ENCODE peak calls at places on chromosomes 16 and 17, in seven cellular contexts. I is bronchial epithelial cell, N is HCT116, H is PC-9, Z is lower leg skin, J is progenitor cell of endocrine pancreas, L is neural crest cell. F is an unnamed sample.

GRCh38 chr17:48541574-48542113 is 3.3 kb downstream of the HOXB2 start:
- DNase-seq in I (no peak), N (no peak), H (no peak), Z (peak), J (no peak), L (no peak), F (no peak)

GRCh38 chr17:82709024-82709675 is 7.4 kb upstream of the FN3KRP start:
- DNase-seq in I (no peak), N (no peak), H (no peak), Z (no peak), J (no peak), L (no peak), F (no peak)

GRCh38 chr17:36544049-36544319 is 735 bp upstream of the GGNBP2 start:
- DNase-seq in I (peak), N (no peak), H (peak), Z (no peak), J (peak), L (no peak), F (no peak)

GRCh38 chr17:28204751-28205150 is 114.2 kb upstream of the TMEM97 start:
- DNase-seq in I (peak), N (no peak), H (peak), Z (no peak), J (no peak), L (no peak), F (peak)

GRCh38 chr16:85019659-85020245 is 7.8 kb upstream of the KIAA0513 start:
- DNase-seq in I (peak), N (no peak), H (no peak), Z (no peak), J (no peak), L (no peak), F (peak)

GRCh38 chr17:64118452-64118979 is 11.4 kb downstream of the ERN1 start:
- DNase-seq in I (peak), N (no peak), H (no peak), Z (no peak), J (no peak), L (no peak), F (peak)

GRCh38 chr17:57682667-57683066 is 62.4 kb downstream of the CCDC182 start:
- DNase-seq in I (no peak), N (no peak), H (no peak), Z (peak), J (no peak), L (no peak), F (no peak)

GRCh38 chr17:34154916-34155730 is 100.0 kb upstream of the CCL2 start:
- DNase-seq in I (no peak), N (no peak), H (no peak), Z (no peak), J (no peak), L (no peak), F (no peak)

GRCh38 chr17:40124279-40125141 is 2.7 kb downstream of the MSL1 start:
- DNase-seq in I (no peak), N (no peak), H (no peak), Z (no peak), J (no peak), L (no peak), F (no peak)

GRCh38 chr17:32484628-32485027 is 2.2 kb upstream of the CDK5R1 start:
- DNase-seq in I (no peak), N (no peak), H (no peak), Z (no peak), J (no peak), L (no peak), F (no peak)

GRCh38 chr17:27937026-27937546 is 43.9 kb upstream of the LYRM9 start:
- DNase-seq in I (no peak), N (no peak), H (no peak), Z (no peak), J (no peak), L (no peak), F (no peak)

GRCh38 chr17:80861892-80862291 is 129.7 kb upstream of the CHMP6 start:
- DNase-seq in I (peak), N (no peak), H (no peak), Z (no peak), J (no peak), L (peak), F (peak)

GRCh38 chr16:5709889-5710288 is 612.3 kb upstream of the EEF2KMT start:
- DNase-seq in I (no peak), N (no peak), H (peak), Z (no peak), J (peak), L (peak), F (peak)

GRCh38 chr16:85136705-85137322 is 24.5 kb upstream of the CIBAR2 start:
- DNase-seq in I (no peak), N (no peak), H (no peak), Z (no peak), J (no peak), L (no peak), F (no peak)

GRCh38 chr16:425082-425718 is at the start of gene RAB11FIP3:
- DNase-seq in I (peak), N (peak), H (peak), Z (peak), J (peak), L (peak), F (peak)

GRCh38 chr16:85286970-85287814 is 174.9 kb upstream of the CIBAR2 start:
- DNase-seq in I (no peak), N (no peak), H (no peak), Z (no peak), J (no peak), L (peak), F (peak)

GRCh38 chr16:9908613-9909012 is 273.6 kb downstream of the GRIN2A start:
- DNase-seq in I (no peak), N (no peak), H (no peak), Z (no peak), J (no peak), L (no peak), F (no peak)

GRCh38 chr17:3765981-3766380 is 35.0 kb downstream of the ITGAE start:
- DNase-seq in I (no peak), N (no peak), H (no peak), Z (no peak), J (no peak), L (no peak), F (no peak)

GRCh38 chr16:11913425-11914079 is 2.2 kb downstream of the GSPT1 start:
- DNase-seq in I (peak), N (no peak), H (no peak), Z (no peak), J (no peak), L (no peak), F (peak)

GRCh38 chr17:17269926-17270773 is 10.9 kb downstream of the COPS3 start:
- DNase-seq in I (peak), N (peak), H (no peak), Z (no peak), J (no peak), L (peak), F (peak)

GRCh38 chr16:56860226-56861020 is 4.6 kb upstream of the SLC12A3 start:
- DNase-seq in I (no peak), N (no peak), H (no peak), Z (no peak), J (no peak), L (no peak), F (no peak)

GRCh38 chr17:54439816-54440215 is 460.8 kb upstream of the TOM1L1 start:
- DNase-seq in I (no peak), N (no peak), H (no peak), Z (no peak), J (no peak), L (no peak), F (no peak)

GRCh38 chr16:54930034-54930938 is at the start of gene IRX5:
- DNase-seq in I (peak), N (peak), H (peak), Z (peak), J (peak), L (peak), F (peak)

GRCh38 chr17:76005263-76006149 is 4.9 kb downstream of the CDK3 start:
- DNase-seq in I (peak), N (peak), H (peak), Z (peak), J (peak), L (peak), F (peak)

GRCh38 chr16:1526608-1527555 is 6.6 kb upstream of the TMEM204 start:
- DNase-seq in I (no peak), N (no peak), H (no peak), Z (no peak), J (no peak), L (no peak), F (no peak)

GRCh38 chr16:27430923-27431484 is 29.0 kb downstream of the IL21R start:
- DNase-seq in I (no peak), N (no peak), H (no peak), Z (peak), J (peak), L (no peak), F (no peak)

DNA sequence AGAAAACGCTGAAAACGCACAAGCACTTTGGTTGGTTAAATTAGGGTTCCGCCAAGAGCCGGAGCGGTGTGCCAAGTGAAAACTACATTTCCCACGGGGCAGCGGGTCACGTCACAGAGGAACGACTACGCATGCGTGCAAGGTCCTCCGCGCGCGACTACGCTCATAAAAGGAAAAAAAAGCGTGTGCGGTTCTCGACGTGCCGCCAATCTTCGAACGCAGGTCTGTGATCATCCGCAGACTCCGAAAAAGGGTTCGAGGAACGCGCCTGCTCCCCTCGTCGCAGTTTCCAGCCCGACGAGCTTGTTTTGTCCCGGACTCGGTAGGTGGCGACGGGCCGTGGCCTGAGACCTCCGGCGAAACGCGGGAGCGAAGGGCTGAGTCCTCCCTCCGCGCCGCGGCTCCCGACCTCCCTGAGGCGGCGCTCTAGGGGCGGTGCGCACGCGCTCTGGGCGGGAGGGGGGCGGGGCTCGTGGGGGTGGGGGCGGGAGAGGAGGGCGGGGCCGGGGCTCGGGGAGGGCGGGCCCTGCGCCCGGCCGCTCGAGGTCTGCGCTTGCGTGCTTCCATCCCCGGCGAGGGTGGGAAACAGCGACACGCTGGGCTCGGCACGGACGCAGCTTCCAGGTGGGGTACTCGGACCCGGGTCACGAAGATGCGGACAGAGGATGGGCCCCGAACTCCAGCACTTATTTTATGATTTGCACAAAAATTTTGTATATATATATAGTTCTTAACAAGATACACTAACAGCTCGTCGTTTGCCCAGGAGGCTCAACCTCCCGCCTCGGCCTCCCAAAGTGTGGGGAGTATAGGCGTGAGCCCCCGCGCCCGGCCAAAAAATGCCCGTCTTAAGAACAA is at the start of gene SGF29:
- DNase-seq in I (peak), N (peak), H (peak), Z (peak), J (peak), L (peak), F (peak)
- TF ChIP-seq CTCF in I (peak), N (no peak), H (peak), Z (no peak), J (peak), L (no peak), F (no peak)

DNA sequence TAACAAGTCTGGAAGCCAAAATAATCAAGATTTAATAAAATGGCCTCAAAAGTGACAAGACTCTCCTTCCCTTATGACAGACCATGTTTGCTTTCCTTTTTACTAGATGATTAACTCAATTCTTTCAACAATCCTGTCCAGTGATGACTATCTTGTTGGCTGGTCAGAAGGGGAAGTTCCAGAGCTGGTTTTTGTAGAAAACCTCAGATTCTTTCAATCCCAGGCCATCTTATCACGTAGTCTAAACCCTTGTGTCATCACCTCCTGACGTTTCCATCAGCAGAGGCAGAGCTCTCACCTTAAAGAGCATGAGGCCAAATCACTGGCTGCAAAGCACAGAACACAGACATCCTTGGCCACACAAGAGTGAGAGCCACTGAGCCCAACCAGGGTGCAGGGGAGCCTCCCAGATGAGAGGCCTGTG is 125.3 kb downstream of the ANKRD11 start:
- DNase-seq in I (peak), N (no peak), H (no peak), Z (no peak), J (no peak), L (no peak), F (no peak)
- TF ChIP-seq CTCF in I (no peak), N (no peak), H (no peak), Z (no peak), J (no peak), L (no peak), F (no peak)

GRCh38 chr16:28880589-28880915 is 2.3 kb downstream of the ATP2A1 start:
- DNase-seq in I (no peak), N (no peak), H (no peak), Z (no peak), J (no peak), L (no peak), F (no peak)

GRCh38 chr16:28880955-28881354 is 2.7 kb downstream of the ATP2A1 start:
- DNase-seq in I (no peak), N (no peak), H (no peak), Z (no peak), J (no peak), L (no peak), F (no peak)

GRCh38 chr16:28878083-28878926 is at the start of gene ATP2A1:
- DNase-seq in I (no peak), N (no peak), H (no peak), Z (no peak), J (no peak), L (no peak), F (no peak)

GRCh38 chr16:28879261-28879840 is 1.1 kb downstream of the ATP2A1 start:
- DNase-seq in I (no peak), N (no peak), H (no peak), Z (no peak), J (no peak), L (no peak), F (no peak)

GRCh38 chr16:28879841-28880588 is 1.7 kb downstream of the ATP2A1 start:
- DNase-seq in I (peak), N (peak), H (peak), Z (peak), J (peak), L (peak), F (peak)
- TF ChIP-seq CTCF in I (no peak), N (no peak), H (no peak), Z (no peak), J (no peak), L (no peak), F (no peak)

GRCh38 chr16:59412275-59412841 is 678.2 kb upstream of the GOT2 start:
- DNase-seq in I (no peak), N (no peak), H (no peak), Z (no peak), J (no peak), L (no peak), F (peak)
- TF ChIP-seq CTCF in I (no peak), N (no peak), H (no peak), Z (no peak), J (peak), L (peak), F (peak)

DNA sequence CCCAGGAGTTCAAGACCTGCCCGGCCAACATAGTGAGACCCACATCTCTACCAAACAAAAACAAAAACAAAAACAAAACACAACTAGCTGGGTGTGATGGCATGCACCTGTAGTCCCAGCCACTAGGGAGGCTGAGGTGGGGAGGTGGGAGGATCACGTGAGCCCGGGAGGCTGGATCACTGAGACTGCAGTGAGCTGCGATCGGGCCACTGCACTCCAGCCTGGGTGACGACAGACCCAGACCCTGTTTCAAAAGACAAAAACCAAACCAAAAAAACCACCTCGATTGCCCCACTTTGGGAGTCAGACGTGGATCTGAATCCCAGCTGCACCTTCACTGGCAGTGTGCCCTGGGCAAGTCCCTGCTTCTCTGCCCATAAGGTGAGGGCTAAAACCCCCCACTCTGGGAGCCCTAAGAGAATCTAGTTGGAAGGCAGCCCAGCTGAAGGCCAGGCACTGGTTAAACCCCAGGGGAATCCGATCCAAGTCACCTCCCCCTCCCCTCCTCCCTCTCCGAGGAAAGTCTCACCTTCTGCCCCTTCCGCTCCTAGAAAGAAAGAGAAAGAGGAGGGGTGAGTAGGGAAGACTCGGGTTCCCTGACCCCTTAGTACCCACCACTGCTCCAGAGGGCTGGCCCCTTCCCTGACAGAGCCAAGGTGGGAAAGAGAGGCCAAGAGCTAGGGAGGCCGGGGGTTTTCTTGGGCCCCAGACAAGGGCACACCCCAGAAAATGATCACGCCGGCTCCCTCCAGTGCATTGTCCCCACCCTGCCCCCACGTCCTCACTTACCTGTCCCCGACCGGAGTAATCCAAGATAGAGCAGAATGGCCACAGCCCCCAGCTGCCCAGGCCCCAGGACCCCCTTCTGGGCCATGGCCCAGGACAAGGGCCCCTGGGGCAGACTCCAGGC is 647 bp downstream of the PRSS8 start:
- DNase-seq in I (peak), N (no peak), H (peak), Z (peak), J (no peak), L (no peak), F (peak)
- TF ChIP-seq CTCF in I (peak), N (no peak), H (no peak), Z (no peak), J (peak), L (no peak), F (no peak)

DNA sequence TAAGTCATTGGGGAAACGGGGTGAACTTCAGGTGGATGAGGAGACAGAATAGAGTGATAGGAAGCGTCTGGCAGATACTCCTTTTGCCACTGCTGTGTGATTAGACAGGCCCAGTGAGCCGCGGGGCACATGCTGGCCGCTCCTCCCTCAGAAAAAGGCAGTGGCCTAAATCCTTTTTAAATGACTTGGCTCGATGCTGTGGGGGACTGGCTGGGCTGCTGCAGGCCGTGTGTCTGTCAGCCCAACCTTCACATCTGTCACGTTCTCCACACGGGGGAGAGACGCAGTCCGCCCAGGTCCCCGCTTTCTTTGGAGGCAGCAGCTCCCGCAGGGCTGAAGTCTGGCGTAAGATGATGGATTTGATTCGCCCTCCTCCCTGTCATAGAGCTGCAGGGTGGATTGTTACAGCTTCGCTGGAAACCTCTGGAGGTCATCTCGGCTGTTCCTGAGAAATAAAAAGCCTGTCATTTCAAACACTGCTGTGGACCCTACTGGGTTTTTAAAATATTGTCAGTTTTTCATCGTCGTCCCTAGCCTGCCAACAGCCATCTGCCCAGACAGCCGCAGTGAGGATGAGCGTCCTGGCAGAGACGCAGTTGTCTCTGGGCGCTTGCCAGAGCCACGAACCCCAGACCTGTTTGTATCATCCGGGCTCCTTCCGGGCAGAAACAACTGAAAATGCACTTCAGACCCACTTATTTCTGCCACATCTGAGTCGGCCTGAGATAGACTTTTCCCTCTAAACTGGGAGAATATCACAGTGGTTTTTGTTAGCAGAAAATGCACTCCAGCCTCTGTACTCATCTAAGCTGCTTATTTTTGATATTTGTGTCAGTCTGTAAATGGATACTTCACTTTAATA is 7.0 kb upstream of the TMEM235 start:
- DNase-seq in I (no peak), N (no peak), H (no peak), Z (no peak), J (no peak), L (no peak), F (no peak)
- TF ChIP-seq CTCF in I (no peak), N (no peak), H (no peak), Z (no peak), J (no peak), L (no peak), F (no peak)

GRCh38 chr17:44005865-44006580 is 1.6 kb downstream of the NAGS start:
- DNase-seq in I (peak), N (no peak), H (peak), Z (peak), J (no peak), L (peak), F (no peak)
- TF ChIP-seq CTCF in I (peak), N (no peak), H (no peak), Z (no peak), J (peak), L (no peak), F (no peak)

GRCh38 chr16:81264386-81264785 is 25.9 kb downstream of the BCO1 start:
- DNase-seq in I (no peak), N (no peak), H (no peak), Z (no peak), J (no peak), L (no peak), F (no peak)

GRCh38 chr16:81261049-81261648 is 22.7 kb downstream of the BCO1 start:
- DNase-seq in I (peak), N (peak), H (no peak), Z (no peak), J (no peak), L (no peak), F (peak)

GRCh38 chr16:81263470-81264200 is 25.1 kb downstream of the BCO1 start:
- DNase-seq in I (peak), N (no peak), H (no peak), Z (no peak), J (no peak), L (no peak), F (peak)

GRCh38 chr16:81254919-81255526 is 16.5 kb downstream of the BCO1 start:
- DNase-seq in I (no peak), N (no peak), H (no peak), Z (no peak), J (no peak), L (no peak), F (no peak)

GRCh38 chr16:81259916-81260315 is 21.4 kb downstream of the BCO1 start:
- DNase-seq in I (no peak), N (no peak), H (no peak), Z (no peak), J (no peak), L (no peak), F (no peak)
- TF ChIP-seq CTCF in I (no peak), N (no peak), H (no peak), Z (no peak), J (no peak), L (no peak), F (no peak)